ENCODE peak calls at places on chromosomes 13 and 19, in four cellular contexts. S is aorta, Y is adrenal gland, M is neuronal stem cell. E is an unnamed sample.

GRCh38 chr19:55336101-55336500 is 3.6 kb upstream of the KMT5C start:
- DNase-seq in Y (no peak), M (no peak), S (no peak), E (no peak)

GRCh38 chr19:39671739-39672363 is 16.1 kb downstream of the LGALS16 start:
- DNase-seq in Y (peak; percentile 36), M (peak; percentile 46), S (no peak), E (no peak)

GRCh38 chr19:33302974-33303790 is 848 bp upstream of the CEBPA start:
- DNase-seq in S (peak; percentile 71), Y (no peak), M (no peak), E (peak; percentile 61)

GRCh38 chr13:43664700-43665191 is 122.0 kb downstream of the ENOX1 start:
- DNase-seq in M (no peak), S (no peak), Y (no peak), E (peak; percentile 63)

GRCh38 chr13:64579331-64579730 is 2650.8 kb downstream of the PCDH9 start:
- DNase-seq in Y (no peak), M (no peak), S (no peak), E (no peak)

GRCh38 chr13:20487927-20488326 is 37.7 kb downstream of the CRYL1 start:
- DNase-seq in S (no peak), M (no peak), Y (no peak), E (no peak)

GRCh38 chr13:106981050-106981449 is 413.1 kb upstream of the ARGLU1 start:
- DNase-seq in M (no peak), S (no peak), Y (no peak), E (no peak)

GRCh38 chr13:107258599-107259187 is 690.8 kb upstream of the ARGLU1 start:
- DNase-seq in S (no peak), M (no peak), Y (no peak), E (no peak)

GRCh38 chr13:107716241-107716640 is 499.1 kb downstream of the LIG4 start:
- DNase-seq in S (no peak), M (no peak), Y (no peak), E (no peak)

GRCh38 chr19:6276447-6276846 is 3.3 kb downstream of the MLLT1 start:
- DNase-seq in S (peak; percentile 81), M (no peak), Y (no peak), E (peak; percentile 88)

GRCh38 chr19:11279505-11280236 is 16.3 kb upstream of the TSPAN16 start:
- DNase-seq in S (no peak), M (no peak), Y (no peak), E (no peak)

GRCh38 chr13:111853766-111854165 is 213.2 kb upstream of the SOX1 start:
- DNase-seq in Y (no peak), S (no peak), M (no peak), E (no peak)

GRCh38 chr13:45434556-45435371 is 16.6 kb upstream of the SLC25A30 start:
- DNase-seq in S (no peak), M (no peak), Y (no peak), E (no peak)

GRCh38 chr19:9144920-9145319 is 4.7 kb downstream of the ZNF317 start:
- DNase-seq in M (no peak), S (no peak), Y (no peak), E (no peak)

GRCh38 chr13:110980921-110981320 is 66.1 kb upstream of the ANKRD10 start:
- DNase-seq in S (no peak), Y (no peak), M (no peak), E (no peak)

GRCh38 chr13:50075619-50076097 is 60.4 kb downstream of the KCNRG start:
- DNase-seq in S (no peak), Y (no peak), M (no peak), E (no peak)

GRCh38 chr19:55484571-55485438 is at the start of gene NAT14:
- DNase-seq in M (peak; percentile 86), Y (peak; percentile 66), S (peak; percentile 72), E (peak; percentile 71)

GRCh38 chr13:75398072-75398471 is 83.9 kb downstream of the TBC1D4 start:
- DNase-seq in Y (no peak), S (no peak), M (no peak), E (no peak)

DNA sequence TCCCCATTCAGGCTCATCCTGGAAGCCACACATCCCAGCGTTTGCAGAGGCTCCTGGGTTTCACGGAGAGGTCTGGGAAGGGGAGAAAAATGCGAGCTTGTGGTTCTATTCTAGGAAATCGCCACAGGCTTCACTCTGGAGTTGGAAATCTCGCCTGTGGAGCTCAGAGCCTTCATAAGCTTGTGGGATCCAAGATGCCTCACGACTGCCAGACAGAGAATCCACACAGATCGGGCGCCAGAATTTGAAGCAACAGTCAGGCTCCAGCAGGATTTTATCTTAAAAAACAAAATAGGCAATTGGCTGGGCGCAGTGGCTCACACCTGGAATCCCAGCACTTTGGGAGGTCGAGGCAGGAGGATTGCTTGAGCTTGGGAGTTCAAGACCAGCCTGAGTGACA is 157.8 kb downstream of the PTPRS start:
- DNase-seq in S (no peak), Y (no peak), M (no peak), E (no peak)
- H3K4me1 ChIP-seq in S (no peaks in the 10 kb centered on the region), Y (no peaks in the 10 kb centered on the region), M (peaks cover 3% of the 10 kb centered on the region), E (no peaks in the 10 kb centered on the region)

GRCh38 chr13:96782186-96782585 is 212.1 kb downstream of the OXGR1 start:
- DNase-seq in M (no peak), S (no peak), Y (no peak), E (no peak)

GRCh38 chr13:96780105-96780504 is 214.2 kb downstream of the OXGR1 start:
- DNase-seq in Y (no peak), S (no peak), M (no peak), E (no peak)

GRCh38 chr13:96781141-96781540 is 213.1 kb downstream of the OXGR1 start:
- DNase-seq in S (peak; percentile 87), Y (no peak), M (no peak), E (peak; percentile 79)

GRCh38 chr13:96785986-96786385 is 208.3 kb downstream of the OXGR1 start:
- DNase-seq in Y (no peak), S (no peak), M (no peak), E (no peak)
- H3K4me1 ChIP-seq in Y (no peaks in the 10 kb centered on the region), S (no peaks in the 10 kb centered on the region), M (peaks cover 2% of the 10 kb centered on the region), E (no peaks in the 10 kb centered on the region)

GRCh38 chr19:51460164-51460992 is 2.1 kb upstream of the SIGLEC8 start:
- DNase-seq in S (no peak), M (no peak), Y (no peak), E (no peak)

GRCh38 chr19:51456541-51457290 is 1.5 kb downstream of the SIGLEC8 start:
- DNase-seq in M (no peak), Y (no peak), S (no peak), E (no peak)

GRCh38 chr19:51457351-51458013 is 772 bp downstream of the SIGLEC8 start:
- DNase-seq in Y (no peak), M (no peak), S (no peak), E (no peak)

GRCh38 chr19:51458899-51459592 is 792 bp upstream of the SIGLEC8 start:
- DNase-seq in S (no peak), M (no peak), Y (no peak), E (no peak)

DNA sequence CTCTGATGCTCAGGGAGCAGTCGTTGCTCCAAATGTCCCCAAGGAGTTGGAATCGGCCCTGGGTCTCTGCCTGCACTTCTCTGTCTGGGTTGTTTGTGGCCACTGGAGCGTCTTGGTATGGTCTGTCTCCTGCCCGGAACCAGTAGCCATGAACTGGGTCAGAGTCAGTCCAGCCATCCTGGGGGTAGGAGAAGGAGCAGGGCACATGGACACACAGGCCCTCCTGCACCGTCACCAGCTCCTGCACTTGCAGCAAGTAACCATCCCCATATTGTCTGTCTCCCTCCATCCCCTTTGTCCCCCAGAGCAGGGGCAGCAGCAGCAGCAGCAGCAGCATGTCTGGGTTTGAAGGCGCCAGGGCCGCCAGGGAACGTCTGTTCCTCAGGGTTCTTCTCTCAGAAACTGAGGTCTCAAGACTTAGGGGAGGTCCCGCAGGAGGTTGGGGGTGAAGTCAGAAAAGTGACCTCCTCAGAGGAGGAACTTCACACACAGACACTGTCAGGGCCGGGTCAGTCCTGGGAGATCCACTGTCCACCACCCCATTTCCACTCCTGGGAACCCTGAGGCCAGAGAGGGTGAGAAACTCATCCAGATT is at the start of gene SIGLEC8:
- DNase-seq in M (no peak), S (no peak), Y (no peak), E (no peak)
- H3K4me1 ChIP-seq in M (no peaks in the 10 kb centered on the region), S (no peaks in the 10 kb centered on the region), Y (no peaks in the 10 kb centered on the region), E (peaks cover 4% of the 10 kb centered on the region)

DNA sequence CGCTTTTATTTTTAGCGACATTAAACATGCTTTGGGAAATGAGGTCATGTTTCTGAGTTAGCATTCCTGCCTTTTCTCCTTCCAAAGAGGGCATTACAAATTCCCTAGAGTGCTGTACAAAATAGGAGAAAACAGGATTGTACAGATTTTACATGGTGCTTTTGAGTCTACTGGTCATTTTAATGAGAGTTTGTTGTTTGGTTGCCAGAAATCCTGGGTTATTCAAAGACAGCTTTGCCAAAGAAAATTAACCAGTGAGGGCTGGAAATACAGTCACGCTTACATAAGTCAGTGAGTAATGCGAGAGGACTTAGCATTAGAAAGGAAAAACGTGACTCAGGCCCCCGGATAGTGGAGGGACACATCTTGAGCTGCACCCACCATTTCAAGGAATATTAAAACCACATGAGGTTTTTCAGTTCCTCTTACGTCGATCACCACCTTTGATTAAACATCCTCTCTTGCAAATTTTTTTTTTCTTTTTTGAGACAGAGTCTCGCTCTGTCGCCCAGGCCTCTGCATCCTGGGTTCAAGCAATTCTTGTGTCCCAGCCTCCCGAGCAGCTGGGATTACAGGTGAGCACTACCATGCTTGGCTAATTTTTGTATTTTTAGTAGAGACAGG is 55.4 kb downstream of the SACS start:
- DNase-seq in S (peak; percentile 61), Y (peak; percentile 53), M (no peak), E (no peak)
- H3K4me1 ChIP-seq in S (peaks cover 4% of the 10 kb centered on the region), Y (no peaks in the 10 kb centered on the region), M (peaks cover 5% of the 10 kb centered on the region), E (peaks cover 8% of the 10 kb centered on the region)

GRCh38 chr19:3372413-3372812 is 6.0 kb downstream of the NFIC start:
- DNase-seq in M (no peak), S (no peak), Y (no peak), E (no peak)

GRCh38 chr19:3374369-3375112 is 8.2 kb downstream of the NFIC start:
- DNase-seq in M (no peak), Y (peak; percentile 91), S (no peak), E (peak; percentile 91)

GRCh38 chr19:3375221-3376088 is 9.1 kb downstream of the NFIC start:
- DNase-seq in S (peak; percentile 92), Y (peak; percentile 93), M (no peak), E (peak; percentile 96)

GRCh38 chr19:3370728-3371591 is 4.6 kb downstream of the NFIC start:
- DNase-seq in M (no peak), S (no peak), Y (no peak), E (no peak)

GRCh38 chr19:3373971-3374368 is 7.6 kb downstream of the NFIC start:
- DNase-seq in M (no peak), S (no peak), Y (no peak), E (peak; percentile 49)
- H3K4me1 ChIP-seq in M (no peaks in the 10 kb centered on the region), S (no peaks in the 10 kb centered on the region), Y (peaks cover 58% of the 10 kb centered on the region), E (peaks cover 9% of the 10 kb centered on the region)

GRCh38 chr19:15282311-15282705 is 50.0 kb downstream of the BRD4 start:
- DNase-seq in S (no peak), M (no peak), Y (no peak), E (no peak)
- H3K4me1 ChIP-seq in S (peaks cover 25% of the 10 kb centered on the region), M (peaks cover 40% of the 10 kb centered on the region), Y (peaks cover 66% of the 10 kb centered on the region), E (peaks cover 68% of the 10 kb centered on the region)

DNA sequence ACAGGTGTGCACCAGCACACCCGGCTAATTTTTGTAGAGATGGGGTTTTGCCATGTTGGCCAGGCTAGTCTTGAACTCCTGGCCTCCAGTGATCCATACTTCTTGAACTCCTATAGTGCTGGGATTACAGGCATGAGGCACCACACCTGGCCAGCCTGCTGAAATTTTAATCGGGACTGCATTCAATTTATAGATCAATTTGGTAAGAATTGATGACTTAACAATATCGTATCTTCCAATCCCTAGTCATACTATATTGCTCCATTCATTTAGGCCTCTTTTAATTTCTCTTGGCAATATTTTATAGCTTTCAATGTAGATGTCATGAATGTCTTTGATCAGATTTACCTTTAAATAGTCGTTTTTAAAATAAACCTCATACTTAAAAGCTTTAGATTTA is 5.6 kb upstream of the ZNF45 start:
- DNase-seq in M (no peak), S (no peak), Y (no peak), E (no peak)
- H3K4me1 ChIP-seq in M (no peaks in the 10 kb centered on the region), S (no peaks in the 10 kb centered on the region), Y (no peaks in the 10 kb centered on the region), E (no peaks in the 10 kb centered on the region)